ENCODE peak calls at places on chromosomes 5 and 9, in seven cellular contexts. One of them, this sample, is unnamed.

GRCh38 chr5:138573949-138574670 is 1.1 kb downstream of the HSPA9 start:
- DNase-seq in A549: no peak
- DNase-seq in endothelial cell of umbilical vein: no peak
- DNase-seq in ovary: no peak
- DNase-seq in esophagus muscularis mucosa: no peak
- DNase-seq in testis: no peak
- DNase-seq in transverse colon: no peak
- DNase-seq in this sample: no peak

GRCh38 chr9:6646028-6646636 is 603 bp upstream of the GLDC start:
- DNase-seq in A549: no peak
- DNase-seq in endothelial cell of umbilical vein: no peak
- DNase-seq in ovary: no peak
- DNase-seq in esophagus muscularis mucosa: no peak
- DNase-seq in testis: no peak
- DNase-seq in transverse colon: no peak
- DNase-seq in this sample: no peak

GRCh38 chr5:142500506-142500905 is 175.7 kb upstream of the SPRY4 start:
- DNase-seq in A549: no peak
- DNase-seq in endothelial cell of umbilical vein: no peak
- DNase-seq in ovary: no peak
- DNase-seq in esophagus muscularis mucosa: no peak
- DNase-seq in testis: no peak
- DNase-seq in transverse colon: no peak
- DNase-seq in this sample: no peak

GRCh38 chr5:79108792-79109191 is 2.8 kb upstream of the BHMT start:
- DNase-seq in A549: no peak
- DNase-seq in endothelial cell of umbilical vein: no peak
- DNase-seq in ovary: no peak
- DNase-seq in esophagus muscularis mucosa: no peak
- DNase-seq in testis: no peak
- DNase-seq in transverse colon: no peak
- DNase-seq in this sample: no peak

GRCh38 chr5:133694181-133694831 is 82.0 kb upstream of the FSTL4 start:
- DNase-seq in A549: no peak
- DNase-seq in endothelial cell of umbilical vein: no peak
- DNase-seq in ovary: no peak
- DNase-seq in esophagus muscularis mucosa: no peak
- DNase-seq in testis: no peak
- DNase-seq in transverse colon: no peak
- DNase-seq in this sample: no peak

GRCh38 chr5:65562731-65563701 is at the start of the genes CENPK and PPWD1:
- DNase-seq in A549: peak; percentile 90
- DNase-seq in endothelial cell of umbilical vein: peak; percentile 98
- DNase-seq in ovary: peak; percentile 91
- DNase-seq in esophagus muscularis mucosa: peak; percentile 98
- DNase-seq in testis: peak; percentile 97
- DNase-seq in transverse colon: peak; percentile 95
- DNase-seq in this sample: peak; percentile 94

GRCh38 chr9:134325813-134326753 is at the start of gene RXRA:
- DNase-seq in A549: peak; percentile 78
- DNase-seq in endothelial cell of umbilical vein: peak; percentile 56
- DNase-seq in ovary: peak; percentile 90
- DNase-seq in esophagus muscularis mucosa: no peak
- DNase-seq in testis: peak; percentile 84
- DNase-seq in transverse colon: peak; percentile 91
- DNase-seq in this sample: peak; percentile 86

GRCh38 chr9:447230-448025 is 232.8 kb downstream of the DOCK8 start:
- DNase-seq in A549: peak; percentile 55
- DNase-seq in endothelial cell of umbilical vein: no peak
- DNase-seq in ovary: no peak
- DNase-seq in esophagus muscularis mucosa: no peak
- DNase-seq in testis: no peak
- DNase-seq in transverse colon: peak; percentile 44
- DNase-seq in this sample: no peak

GRCh38 chr5:160048131-160048530 is 39.2 kb downstream of the TTC1 start:
- DNase-seq in A549: no peak
- DNase-seq in endothelial cell of umbilical vein: no peak
- DNase-seq in ovary: peak; percentile 28
- DNase-seq in esophagus muscularis mucosa: no peak
- DNase-seq in testis: no peak
- DNase-seq in transverse colon: no peak
- DNase-seq in this sample: no peak

GRCh38 chr5:82952326-82952725 is 124.9 kb downstream of the TMEM167A start:
- DNase-seq in A549: no peak
- DNase-seq in endothelial cell of umbilical vein: no peak
- DNase-seq in ovary: no peak
- DNase-seq in esophagus muscularis mucosa: no peak
- DNase-seq in testis: no peak
- DNase-seq in transverse colon: no peak
- DNase-seq in this sample: no peak

GRCh38 chr5:1384521-1384920 is 39.6 kb upstream of the CLPTM1L start:
- DNase-seq in A549: no peak
- DNase-seq in endothelial cell of umbilical vein: no peak
- DNase-seq in ovary: no peak
- DNase-seq in esophagus muscularis mucosa: no peak
- DNase-seq in testis: no peak
- DNase-seq in transverse colon: no peak
- DNase-seq in this sample: no peak

GRCh38 chr5:1759378-1759970 is 40.2 kb downstream of the MRPL36 start:
- DNase-seq in A549: no peak
- DNase-seq in endothelial cell of umbilical vein: no peak
- DNase-seq in ovary: peak; percentile 2
- DNase-seq in esophagus muscularis mucosa: no peak
- DNase-seq in testis: peak; percentile 6
- DNase-seq in transverse colon: no peak
- DNase-seq in this sample: peak; percentile 8

GRCh38 chr5:1322955-1323802 is 21.7 kb downstream of the CLPTM1L start:
- DNase-seq in A549: no peak
- DNase-seq in endothelial cell of umbilical vein: no peak
- DNase-seq in ovary: no peak
- DNase-seq in esophagus muscularis mucosa: no peak
- DNase-seq in testis: peak; percentile 9
- DNase-seq in transverse colon: no peak
- DNase-seq in this sample: no peak

GRCh38 chr9:38059233-38059936 is 9.6 kb downstream of the SHB start:
- DNase-seq in A549: no peak
- DNase-seq in endothelial cell of umbilical vein: peak; percentile 91
- DNase-seq in ovary: no peak
- DNase-seq in esophagus muscularis mucosa: no peak
- DNase-seq in testis: no peak
- DNase-seq in transverse colon: no peak
- DNase-seq in this sample: peak; percentile 53

GRCh38 chr5:167708449-167708848 is 583.0 kb upstream of the WWC1 start:
- DNase-seq in A549: no peak
- DNase-seq in endothelial cell of umbilical vein: no peak
- DNase-seq in ovary: no peak
- DNase-seq in esophagus muscularis mucosa: no peak
- DNase-seq in testis: no peak
- DNase-seq in transverse colon: no peak
- DNase-seq in this sample: no peak

GRCh38 chr5:167716376-167716775 is 575.1 kb upstream of the WWC1 start:
- DNase-seq in A549: no peak
- DNase-seq in endothelial cell of umbilical vein: no peak
- DNase-seq in ovary: no peak
- DNase-seq in esophagus muscularis mucosa: no peak
- DNase-seq in testis: no peak
- DNase-seq in transverse colon: no peak
- DNase-seq in this sample: no peak

GRCh38 chr5:167710444-167711025 is 580.9 kb upstream of the WWC1 start:
- DNase-seq in A549: no peak
- DNase-seq in endothelial cell of umbilical vein: no peak
- DNase-seq in ovary: no peak
- DNase-seq in esophagus muscularis mucosa: no peak
- DNase-seq in testis: no peak
- DNase-seq in transverse colon: no peak
- DNase-seq in this sample: no peak

GRCh38 chr5:167709625-167710024 is 581.8 kb upstream of the WWC1 start:
- DNase-seq in A549: no peak
- DNase-seq in endothelial cell of umbilical vein: no peak
- DNase-seq in ovary: no peak
- DNase-seq in esophagus muscularis mucosa: no peak
- DNase-seq in testis: no peak
- DNase-seq in transverse colon: no peak
- DNase-seq in this sample: no peak

GRCh38 chr5:167713186-167713585 is 578.3 kb upstream of the WWC1 start:
- DNase-seq in A549: no peak
- DNase-seq in endothelial cell of umbilical vein: no peak
- DNase-seq in ovary: no peak
- DNase-seq in esophagus muscularis mucosa: no peak
- DNase-seq in testis: no peak
- DNase-seq in transverse colon: no peak
- DNase-seq in this sample: no peak
- TF ChIP-seq POLR2A in A549: no peak
- TF ChIP-seq POLR2A in endothelial cell of umbilical vein: no peak
- TF ChIP-seq POLR2A in ovary: no peak
- TF ChIP-seq POLR2A in esophagus muscularis mucosa: no peak
- TF ChIP-seq POLR2A in testis: no peak
- TF ChIP-seq POLR2A in transverse colon: no peak
- TF ChIP-seq POLR2A in this sample: no peak

GRCh38 chr5:141412853-141413539 is at the start of gene PCDHGA10:
- DNase-seq in A549: no peak
- DNase-seq in endothelial cell of umbilical vein: peak; percentile 72
- DNase-seq in ovary: no peak
- DNase-seq in esophagus muscularis mucosa: no peak
- DNase-seq in testis: peak; percentile 74
- DNase-seq in transverse colon: peak; percentile 62
- DNase-seq in this sample: peak; percentile 61

GRCh38 chr5:141411575-141411974 is 1.2 kb upstream of the PCDHGA10 start:
- DNase-seq in A549: no peak
- DNase-seq in endothelial cell of umbilical vein: no peak
- DNase-seq in ovary: no peak
- DNase-seq in esophagus muscularis mucosa: no peak
- DNase-seq in testis: no peak
- DNase-seq in transverse colon: no peak
- DNase-seq in this sample: no peak

GRCh38 chr5:141409598-141410306 is 1.9 kb downstream of the PCDHGB6 start:
- DNase-seq in A549: no peak
- DNase-seq in endothelial cell of umbilical vein: no peak
- DNase-seq in ovary: no peak
- DNase-seq in esophagus muscularis mucosa: no peak
- DNase-seq in testis: no peak
- DNase-seq in transverse colon: no peak
- DNase-seq in this sample: no peak

GRCh38 chr5:141419074-141419880 is 1.6 kb upstream of the PCDHGA11 start:
- DNase-seq in A549: no peak
- DNase-seq in endothelial cell of umbilical vein: no peak
- DNase-seq in ovary: no peak
- DNase-seq in esophagus muscularis mucosa: peak; percentile 62
- DNase-seq in testis: no peak
- DNase-seq in transverse colon: no peak
- DNase-seq in this sample: no peak

DNA sequence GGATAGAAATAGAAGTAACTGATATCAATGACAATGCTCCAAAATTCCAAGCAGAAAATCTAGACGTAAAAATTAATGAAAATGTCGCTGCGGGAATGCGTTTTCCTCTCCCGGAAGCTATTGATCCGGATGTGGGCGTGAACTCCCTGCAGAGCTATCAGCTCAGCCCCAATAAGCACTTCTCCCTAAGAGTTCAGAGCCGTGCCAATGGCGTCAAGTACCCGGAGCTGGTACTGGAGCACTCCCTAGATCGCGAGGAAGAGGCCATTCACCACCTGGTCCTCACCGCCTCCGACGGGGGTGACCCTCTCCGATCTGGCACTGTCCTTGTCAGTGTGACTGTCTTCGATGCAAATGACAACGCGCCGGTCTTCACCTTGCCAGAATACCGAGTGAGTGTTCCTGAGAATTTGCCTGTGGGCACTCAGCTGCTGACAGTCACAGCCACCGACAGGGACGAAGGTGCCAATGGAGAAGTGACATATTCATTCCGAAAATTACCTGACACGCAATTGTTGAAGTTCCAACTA is 818 bp downstream of the PCDHGA10 start:
- DNase-seq in A549: no peak
- DNase-seq in endothelial cell of umbilical vein: no peak
- DNase-seq in ovary: no peak
- DNase-seq in esophagus muscularis mucosa: no peak
- DNase-seq in testis: no peak
- DNase-seq in transverse colon: no peak
- DNase-seq in this sample: no peak
- H3K9me3 ChIP-seq in A549: peaks cover 33% of the 10 kb centered on the region
- H3K9me3 ChIP-seq in endothelial cell of umbilical vein: no peaks in the 10 kb centered on the region
- H3K9me3 ChIP-seq in ovary: peaks cover 56% of the 10 kb centered on the region
- H3K9me3 ChIP-seq in esophagus muscularis mucosa: peaks cover 96% of the 10 kb centered on the region
- H3K9me3 ChIP-seq in testis: no peaks in the 10 kb centered on the region
- H3K9me3 ChIP-seq in transverse colon: peaks cover 55% of the 10 kb centered on the region
- H3K9me3 ChIP-seq in this sample: peaks cover 57% of the 10 kb centered on the region

GRCh38 chr5:159018855-159019254 is 80.9 kb downstream of the EBF1 start:
- DNase-seq in A549: no peak
- DNase-seq in endothelial cell of umbilical vein: no peak
- DNase-seq in ovary: no peak
- DNase-seq in esophagus muscularis mucosa: no peak
- DNase-seq in testis: no peak
- DNase-seq in transverse colon: no peak
- DNase-seq in this sample: no peak

GRCh38 chr5:159026781-159027180 is 72.9 kb downstream of the EBF1 start:
- DNase-seq in A549: no peak
- DNase-seq in endothelial cell of umbilical vein: no peak
- DNase-seq in ovary: no peak
- DNase-seq in esophagus muscularis mucosa: no peak
- DNase-seq in testis: no peak
- DNase-seq in transverse colon: no peak
- DNase-seq in this sample: no peak

GRCh38 chr5:159017787-159018186 is 81.9 kb downstream of the EBF1 start:
- DNase-seq in A549: peak; percentile 24
- DNase-seq in endothelial cell of umbilical vein: peak; percentile 72
- DNase-seq in ovary: peak; percentile 74
- DNase-seq in esophagus muscularis mucosa: no peak
- DNase-seq in testis: peak; percentile 39
- DNase-seq in transverse colon: no peak
- DNase-seq in this sample: peak; percentile 86

GRCh38 chr5:159021360-159022177 is 78.1 kb downstream of the EBF1 start:
- DNase-seq in A549: no peak
- DNase-seq in endothelial cell of umbilical vein: no peak
- DNase-seq in ovary: peak; percentile 34
- DNase-seq in esophagus muscularis mucosa: no peak
- DNase-seq in testis: no peak
- DNase-seq in transverse colon: no peak
- DNase-seq in this sample: no peak

DNA sequence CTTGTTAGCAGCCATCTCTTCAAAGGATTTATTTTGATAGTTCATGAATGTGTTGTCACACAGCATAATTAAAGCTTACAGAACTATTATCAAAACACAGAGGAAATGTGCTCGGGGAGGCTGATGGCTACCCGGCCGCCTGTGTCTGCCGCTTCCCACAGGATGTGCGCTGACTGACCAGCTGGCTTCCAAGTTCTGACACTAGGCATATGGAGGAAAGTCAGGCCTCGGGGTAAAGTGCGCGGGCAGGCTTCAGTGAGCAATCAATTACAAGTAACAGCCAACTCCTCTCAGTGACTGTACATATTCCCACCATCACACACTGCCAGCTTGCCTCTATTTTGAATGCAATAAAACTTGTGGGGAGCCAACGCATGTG is 77.5 kb downstream of the EBF1 start:
- DNase-seq in A549: no peak
- DNase-seq in endothelial cell of umbilical vein: no peak
- DNase-seq in ovary: peak; percentile 51
- DNase-seq in esophagus muscularis mucosa: no peak
- DNase-seq in testis: peak; percentile 34
- DNase-seq in transverse colon: no peak
- DNase-seq in this sample: peak; percentile 80
- H3K4me1 ChIP-seq in A549: peaks cover 11% of the 10 kb centered on the region
- H3K4me1 ChIP-seq in endothelial cell of umbilical vein: peaks cover 6% of the 10 kb centered on the region
- H3K4me1 ChIP-seq in ovary: peaks cover 7% of the 10 kb centered on the region
- H3K4me1 ChIP-seq in esophagus muscularis mucosa: peaks cover 22% of the 10 kb centered on the region
- H3K4me1 ChIP-seq in testis: peaks cover 19% of the 10 kb centered on the region
- H3K4me1 ChIP-seq in transverse colon: peaks cover 3% of the 10 kb centered on the region
- H3K4me1 ChIP-seq in this sample: peaks cover 17% of the 10 kb centered on the region

GRCh38 chr9:87148391-87149237 is 201.3 kb upstream of the GAS1 start:
- DNase-seq in A549: no peak
- DNase-seq in endothelial cell of umbilical vein: peak; percentile 69
- DNase-seq in ovary: peak; percentile 77
- DNase-seq in esophagus muscularis mucosa: peak; percentile 96
- DNase-seq in testis: peak; percentile 79
- DNase-seq in transverse colon: peak; percentile 52
- DNase-seq in this sample: peak; percentile 92
- TF ChIP-seq POLR2A in A549: no peak
- TF ChIP-seq POLR2A in endothelial cell of umbilical vein: no peak
- TF ChIP-seq POLR2A in ovary: no peak
- TF ChIP-seq POLR2A in esophagus muscularis mucosa: no peak
- TF ChIP-seq POLR2A in testis: no peak
- TF ChIP-seq POLR2A in transverse colon: no peak
- TF ChIP-seq POLR2A in this sample: no peak

This sample was measured in heart left ventricle.